ENCODE peak calls at places on chromosomes 1 and 21, in four cellular contexts. L is HCT116, Z is WTC11, Y is GM12878. E is an unnamed sample.

GRCh38 chr21:33373451-33373850 is 29.8 kb upstream of the IFNGR2 start:
- DNase-seq in L (no peak), Z (no peak), Y (no peak), E (no peak)

GRCh38 chr1:44713321-44713781 is 17.6 kb downstream of the RNU5D-1 start:
- DNase-seq in L (no peak), Z (no peak), Y (no peak), E (no peak)

GRCh38 chr1:201420608-201421002 is 925 bp downstream of the TNNI1 start:
- DNase-seq in L (no peak), Z (no peak), Y (no peak), E (no peak)

GRCh38 chr1:24201941-24202440 is 14.9 kb upstream of the IFNLR1 start:
- DNase-seq in L (peak), Z (peak), Y (no peak), E (peak)

GRCh38 chr1:98104285-98104684 is 183.5 kb upstream of the DPYD start:
- DNase-seq in L (no peak), Z (no peak), Y (no peak), E (no peak)

GRCh38 chr21:36507397-36508018 is 27.6 kb upstream of the CLDN14 start:
- DNase-seq in L (no peak), Z (no peak), Y (no peak), E (no peak)

GRCh38 chr1:18760156-18760555 is 99.3 kb downstream of the TAS1R2 start:
- DNase-seq in L (no peak), Z (no peak), Y (no peak), E (no peak)

GRCh38 chr1:54944610-54945392 is 35.6 kb upstream of the TMEM61 start:
- DNase-seq in L (peak), Z (peak), Y (peak), E (peak)

DNA sequence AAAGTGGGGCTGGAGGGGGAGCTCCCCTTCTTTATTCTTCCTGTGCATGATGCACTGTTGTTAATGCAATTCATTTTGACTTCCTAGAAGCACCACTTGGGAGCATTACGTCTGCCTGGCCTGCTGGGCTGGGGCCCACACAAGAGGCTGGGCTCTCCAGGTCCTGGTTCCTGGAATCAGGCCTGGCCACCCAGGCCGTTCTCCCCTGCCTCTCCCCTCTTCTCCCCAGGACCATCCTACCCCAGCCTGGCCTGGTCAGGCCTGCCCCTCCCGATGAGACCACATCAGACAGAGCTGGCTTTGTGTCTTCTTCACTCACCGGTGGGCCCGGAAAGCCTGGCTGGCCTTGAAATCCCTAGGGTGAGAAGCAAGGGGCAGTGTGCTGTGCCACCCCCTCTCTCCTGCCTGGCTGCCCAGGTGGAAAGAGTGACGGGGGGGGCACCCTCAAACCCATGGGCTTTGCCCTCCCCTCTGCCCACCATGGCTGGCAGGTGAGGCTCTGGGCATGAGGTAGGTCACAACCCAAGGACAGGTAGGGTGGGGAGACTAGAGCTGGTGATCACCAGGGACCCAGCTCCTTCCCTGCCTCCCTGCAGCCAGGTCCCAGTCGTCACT is 20.7 kb upstream of the PEF1 start:
- DNase-seq in L (no peak), Z (no peak), Y (no peak), E (no peak)
- TF ChIP-seq MAX in L (no peak), Z (no peak), Y (no peak), E (no peak)

GRCh38 chr1:160359559-160360226 is 7.2 kb upstream of the NHLH1 start:
- DNase-seq in L (no peak), Z (no peak), Y (no peak), E (no peak)
- TF ChIP-seq CTCF in L (no peak), Z (no peak), Y (no peak), E (no peak)

DNA sequence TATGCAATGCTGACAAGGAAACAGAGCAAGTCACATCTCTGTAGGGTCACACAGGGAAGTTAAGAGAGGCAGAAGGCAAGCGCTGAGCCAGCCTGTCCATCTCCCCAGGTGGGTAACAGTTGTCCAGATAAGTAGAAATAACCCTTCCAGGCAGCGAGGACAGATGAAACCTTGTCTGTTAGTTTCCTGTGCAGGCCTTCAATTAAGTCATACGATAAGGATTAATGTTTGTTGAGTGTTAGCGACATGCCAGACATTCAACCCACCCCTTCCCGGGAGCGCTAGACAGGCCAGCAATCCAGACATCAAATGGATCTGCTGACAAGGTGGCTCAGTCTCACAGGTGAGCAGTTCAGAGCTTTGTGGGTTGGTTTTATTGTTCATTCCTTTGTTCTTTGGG is 221.5 kb upstream of the FMN2 start:
- DNase-seq in L (no peak), Z (no peak), Y (no peak), E (no peak)
- TF ChIP-seq MAX in L (no peak), Z (no peak), Y (no peak), E (no peak)

DNA sequence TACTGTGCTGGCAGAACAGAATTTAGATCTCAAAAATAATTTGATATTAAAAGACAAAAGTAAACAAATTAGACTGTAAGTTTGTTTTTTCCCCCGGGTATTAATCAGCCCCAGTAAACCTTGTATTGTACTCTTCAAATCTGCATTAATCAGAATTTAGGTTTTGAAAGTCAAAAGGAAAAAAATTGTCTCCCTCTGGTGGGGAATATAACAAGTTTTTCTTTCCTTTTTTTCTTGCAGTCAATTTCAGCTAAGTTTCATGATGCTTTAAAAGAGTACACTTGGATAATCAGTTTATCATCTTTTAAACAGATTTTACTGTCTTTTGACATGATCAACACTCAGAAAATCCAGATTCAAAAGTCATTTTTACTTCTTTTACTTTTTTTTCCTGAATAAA is 134.5 kb upstream of the PKN2 start:
- DNase-seq in L (peak), Z (no peak), Y (no peak), E (peak)
- TF ChIP-seq CTCF in L (peak), Z (no peak), Y (no peak), E (no peak)

GRCh38 chr1:47779613-47780012 is 217.6 kb downstream of the TRABD2B start:
- DNase-seq in L (no peak), Z (no peak), Y (no peak), E (no peak)
- TF ChIP-seq MAX in L (no peak), Z (no peak), Y (no peak), E (no peak)

GRCh38 chr1:101237229-101237837 is 514 bp downstream of the S1PR1 start:
- DNase-seq in L (no peak), Z (no peak), Y (peak), E (peak)
- TF ChIP-seq CTCF in L (no peak), Z (no peak), Y (peak), E (no peak)

E was measured in NB4.